ENCODE peak calls at places on chromosomes 7 and 10, in nine cellular contexts. V is IMR-90, A is left ventricle myocardium inferior, M is RWPE1, J is AG04449, F is endothelial cell, C is astrocyte of the cerebellum, O is cardiac muscle cell, G is HFFc6. T is an unnamed sample.

GRCh38 chr7:121924273-121925184 is 51.6 kb downstream of the PTPRZ1 start:
- DNase-seq in V (no peak), A (no peak), M (no peak), J (no peak), F (no peak), C (no peak), O (no peak), G (no peak), T (no peak)

GRCh38 chr7:50300336-50300735 is 4.2 kb upstream of the IKZF1 start:
- DNase-seq in V (no peak), A (no peak), M (no peak), J (no peak), F (no peak), C (no peak), O (no peak), G (no peak), T (no peak)

GRCh38 chr10:89206402-89207180 is 526 bp downstream of the CH25H start:
- DNase-seq in V (peak), A (peak), M (no peak), J (no peak), F (peak), C (no peak), O (peak), G (no peak), T (peak)

GRCh38 chr7:38330861-38331709 is 57.6 kb upstream of the TARP start:
- DNase-seq in V (no peak), A (no peak), M (no peak), J (no peak), F (no peak), C (no peak), O (no peak), G (no peak), T (no peak)

GRCh38 chr7:5780801-5781496 is 514 bp downstream of the RNF216 start:
- DNase-seq in V (no peak), A (peak), M (peak), J (no peak), F (peak), C (no peak), O (peak), G (peak), T (peak)

GRCh38 chr7:134752006-134752760 is 27.3 kb upstream of the CALD1 start:
- DNase-seq in V (peak), A (no peak), M (peak), J (no peak), F (no peak), C (no peak), O (peak), G (peak), T (no peak)

GRCh38 chr10:89548673-89549072 is 13.3 kb upstream of the SLC16A12 start:
- DNase-seq in V (no peak), A (no peak), M (no peak), J (no peak), F (no peak), C (no peak), O (no peak), G (no peak), T (no peak)

GRCh38 chr7:104848386-104848990 is 165.5 kb upstream of the KMT2E start:
- DNase-seq in V (peak), A (no peak), M (peak), J (no peak), F (peak), C (peak), O (peak), G (peak), T (peak)

GRCh38 chr7:66837007-66837406 is 84.0 kb upstream of the TMEM248 start:
- DNase-seq in V (peak), A (no peak), M (no peak), J (no peak), F (no peak), C (no peak), O (peak), G (no peak), T (no peak)

GRCh38 chr7:28749673-28750072 is 208.5 kb downstream of the TRIL start:
- DNase-seq in V (peak), A (no peak), M (no peak), J (no peak), F (no peak), C (no peak), O (peak), G (peak), T (no peak)

GRCh38 chr10:93775330-93775729 is 17.6 kb downstream of the LGI1 start:
- DNase-seq in V (no peak), A (no peak), M (no peak), J (no peak), F (no peak), C (no peak), O (no peak), G (no peak), T (no peak)

GRCh38 chr10:44843484-44843883 is 67.7 kb upstream of the TMEM72 start:
- DNase-seq in V (no peak), A (no peak), M (no peak), J (no peak), F (no peak), C (no peak), O (no peak), G (no peak), T (no peak)

GRCh38 chr7:140605337-140605736 is 35.3 kb downstream of the DENND2A start:
- DNase-seq in V (peak), A (no peak), M (no peak), J (no peak), F (no peak), C (no peak), O (no peak), G (peak), T (no peak)

GRCh38 chr7:74178632-74179031 is 4.5 kb downstream of the EIF4H start:
- DNase-seq in V (peak), A (no peak), M (no peak), J (no peak), F (no peak), C (peak), O (peak), G (no peak), T (no peak)

GRCh38 chr7:33517191-33517590 is 387.8 kb downstream of the BBS9 start:
- DNase-seq in V (no peak), A (no peak), M (no peak), J (no peak), F (no peak), C (no peak), O (no peak), G (no peak), T (no peak)

GRCh38 chr10:75773139-75773801 is 341.8 kb downstream of the LRMDA start:
- DNase-seq in V (peak), A (no peak), M (no peak), J (no peak), F (no peak), C (peak), O (peak), G (peak), T (no peak)

GRCh38 chr7:82975811-82976468 is 186.7 kb downstream of the PCLO start:
- DNase-seq in V (no peak), A (no peak), M (no peak), J (no peak), F (no peak), C (no peak), O (no peak), G (no peak), T (no peak)

GRCh38 chr10:76583711-76584161 is 1053.9 kb downstream of the KCNMA1 start:
- DNase-seq in V (peak), A (no peak), M (peak), J (peak), F (no peak), C (peak), O (peak), G (peak), T (no peak)

GRCh38 chr7:51647931-51648351 is 331.3 kb upstream of the COBL start:
- DNase-seq in V (no peak), A (no peak), M (peak), J (no peak), F (no peak), C (peak), O (peak), G (no peak), T (peak)

GRCh38 chr10:33335800-33336605 is 1.5 kb upstream of the NRP1 start:
- DNase-seq in V (peak), A (peak), M (peak), J (no peak), F (peak), C (no peak), O (peak), G (peak), T (peak)

GRCh38 chr10:37748170-37748569 is 109.2 kb downstream of the ZNF248 start:
- DNase-seq in V (no peak), A (no peak), M (no peak), J (no peak), F (no peak), C (no peak), O (no peak), G (no peak), T (no peak)

GRCh38 chr10:37747081-37747480 is 110.3 kb downstream of the ZNF248 start:
- DNase-seq in V (no peak), A (no peak), M (no peak), J (no peak), F (no peak), C (no peak), O (no peak), G (no peak), T (no peak)

GRCh38 chr10:37758074-37758473 is 99.3 kb downstream of the ZNF248 start:
- DNase-seq in V (no peak), A (no peak), M (no peak), J (no peak), F (no peak), C (no peak), O (no peak), G (no peak), T (no peak)

GRCh38 chr10:37754538-37755323 is 102.7 kb downstream of the ZNF248 start:
- DNase-seq in V (no peak), A (no peak), M (peak), J (no peak), F (no peak), C (no peak), O (no peak), G (peak), T (no peak)

GRCh38 chr10:37752309-37752875 is 105.0 kb downstream of the ZNF248 start:
- DNase-seq in V (no peak), A (no peak), M (no peak), J (no peak), F (no peak), C (no peak), O (no peak), G (no peak), T (no peak)
- TF ChIP-seq CTCF in V (no peak), A (no peak), M (no peak), J (no peak), F (no peak), C (no peak), O (no peak), G (no peak), T (no peak)

GRCh38 chr7:101856488-101857357 is 39.3 kb downstream of the CUX1 start:
- DNase-seq in V (peak), A (peak), M (peak), J (peak), F (peak), C (no peak), O (peak), G (peak), T (peak)
- TF ChIP-seq CTCF in V (peak), A (peak), M (peak), J (peak), F (peak), C (no peak), O (peak), G (peak), T (peak)

DNA sequence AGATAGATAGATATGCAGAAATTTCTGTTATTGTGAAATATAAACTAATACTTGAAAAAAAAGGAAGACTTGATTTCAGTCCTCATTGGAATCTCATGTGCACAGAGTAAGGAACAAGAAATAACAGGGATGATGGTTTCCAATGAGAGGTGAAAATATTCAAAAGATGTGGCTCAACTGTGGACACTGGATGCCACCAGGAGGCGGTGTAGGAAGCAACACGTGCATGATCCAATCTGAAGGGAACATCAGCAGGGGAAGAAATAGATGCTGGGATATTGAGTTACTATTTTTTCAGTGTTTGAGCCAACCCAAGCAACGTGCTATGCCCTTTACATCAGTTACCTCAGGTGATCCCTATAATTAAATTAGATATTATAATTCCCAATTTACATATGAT is 710.8 kb upstream of the LRRTM3 start:
- DNase-seq in V (peak), A (no peak), M (no peak), J (no peak), F (no peak), C (no peak), O (no peak), G (no peak), T (no peak)
- TF ChIP-seq CTCF in V (peak), A (peak), M (no peak), J (no peak), F (peak), C (no peak), O (no peak), G (peak), T (no peak)

DNA sequence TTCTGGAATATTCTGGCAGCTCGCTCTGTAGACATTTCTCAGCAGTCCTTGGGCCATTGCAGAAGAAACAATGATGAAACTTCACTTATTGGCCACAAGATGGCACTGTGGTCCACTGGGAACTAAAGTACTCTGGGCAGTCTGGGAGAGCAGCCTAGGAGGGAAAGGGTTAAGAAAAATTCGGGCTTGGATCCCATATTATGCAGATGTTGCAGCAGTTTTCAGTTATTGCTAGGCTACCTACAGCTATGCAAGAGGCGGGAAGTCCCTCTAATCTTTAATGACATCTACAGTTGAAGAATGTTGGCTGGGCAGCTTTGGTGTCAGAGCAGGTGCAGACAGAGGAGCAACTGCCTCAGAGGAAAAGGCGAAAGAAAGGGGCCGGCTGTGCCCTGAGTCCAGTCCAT is 201.7 kb upstream of the PRSS58 start:
- DNase-seq in V (peak), A (no peak), M (peak), J (no peak), F (no peak), C (peak), O (peak), G (peak), T (peak)
- TF ChIP-seq CTCF in V (peak), A (peak), M (peak), J (peak), F (peak), C (peak), O (peak), G (peak), T (peak)

GRCh38 chr7:129502708-129503685 is 666 bp downstream of the SMKR1 start:
- DNase-seq in V (no peak), A (no peak), M (peak), J (no peak), F (peak), C (no peak), O (no peak), G (no peak), T (no peak)
- TF ChIP-seq CTCF in V (no peak), A (no peak), M (no peak), J (peak), F (no peak), C (peak), O (peak), G (no peak), T (no peak)

GRCh38 chr10:43203491-43204393 is 63.1 kb downstream of the RASGEF1A start:
- DNase-seq in V (no peak), A (no peak), M (peak), J (no peak), F (peak), C (no peak), O (peak), G (no peak), T (no peak)
- TF ChIP-seq CTCF in V (no peak), A (no peak), M (no peak), J (no peak), F (peak), C (no peak), O (no peak), G (no peak), T (no peak)

DNA sequence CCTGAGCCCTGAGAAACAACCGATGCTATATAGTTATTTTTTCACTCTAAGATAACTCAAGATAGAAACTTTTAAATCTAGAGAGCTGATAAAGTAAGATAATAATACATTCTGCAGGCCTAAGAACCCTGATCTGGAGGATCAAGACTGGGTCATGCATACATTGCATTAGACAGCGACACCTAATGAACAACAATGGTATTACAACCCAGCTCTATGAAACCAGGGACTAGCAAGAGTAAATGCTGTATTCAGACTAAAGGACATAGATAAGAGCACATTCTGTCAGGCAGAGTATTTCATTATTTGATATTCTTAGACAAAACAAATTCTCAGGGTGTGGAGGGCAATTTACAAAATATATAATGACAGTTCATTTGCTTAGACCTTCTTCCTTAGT is 148.6 kb downstream of the GRK5 start:
- DNase-seq in V (no peak), A (no peak), M (no peak), J (no peak), F (no peak), C (no peak), O (no peak), G (no peak), T (no peak)
- TF ChIP-seq CTCF in V (peak), A (peak), M (no peak), J (peak), F (peak), C (peak), O (peak), G (peak), T (no peak)

GRCh38 chr7:76509931-76510877 is at the start of gene UPK3B:
- DNase-seq in V (no peak), A (no peak), M (peak), J (no peak), F (no peak), C (no peak), O (peak), G (no peak), T (no peak)

GRCh38 chr7:76514926-76515325 is 4.6 kb downstream of the UPK3B start:
- DNase-seq in V (no peak), A (no peak), M (no peak), J (no peak), F (no peak), C (no peak), O (no peak), G (no peak), T (no peak)

GRCh38 chr7:76513817-76514799 is 3.8 kb downstream of the UPK3B start:
- DNase-seq in V (no peak), A (no peak), M (no peak), J (no peak), F (no peak), C (no peak), O (no peak), G (no peak), T (no peak)

GRCh38 chr7:76512941-76513816 is 2.8 kb downstream of the UPK3B start:
- DNase-seq in V (no peak), A (no peak), M (no peak), J (no peak), F (peak), C (no peak), O (peak), G (no peak), T (no peak)

DNA sequence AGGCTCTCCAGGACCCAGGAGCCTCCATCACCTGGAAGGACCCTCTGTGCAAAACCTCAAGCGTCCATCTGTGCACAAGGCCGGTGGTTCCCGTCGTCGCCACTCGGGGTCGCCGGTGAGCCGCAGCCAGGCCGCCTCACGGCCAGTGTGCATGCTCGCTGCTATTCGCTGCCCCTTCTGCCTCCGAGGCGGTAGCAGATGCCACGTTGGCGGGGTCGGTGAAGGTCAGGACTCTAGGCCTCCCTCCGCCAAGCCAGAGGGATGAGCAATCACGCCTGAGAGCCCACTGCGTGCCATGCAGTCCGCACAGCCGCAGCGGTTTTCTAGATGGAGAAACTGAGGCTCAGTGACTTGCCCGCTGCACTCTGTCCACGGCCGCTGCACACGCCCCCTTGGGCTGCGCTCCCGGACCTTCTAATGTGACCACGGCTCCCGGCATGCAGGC is 5.7 kb downstream of the UPK3B start:
- DNase-seq in V (peak), A (peak), M (peak), J (no peak), F (peak), C (no peak), O (peak), G (no peak), T (peak)
- TF ChIP-seq CTCF in V (peak), A (peak), M (peak), J (no peak), F (peak), C (peak), O (peak), G (no peak), T (no peak)

T was measured in prostate gland.